ENCODE peak calls at places on chromosomes 16 and 17, in nine cellular contexts. M, K, C, A, I, Z, E, G and Y are unnamed samples.

GRCh38 chr17:4584835-4585187 is 482 bp downstream of the SMTNL2 start:
- DNase-seq in M (peak), K (no peak), C (no peak), A (no peak), I (no peak), Z (no peak), E (no peak), G (no peak), Y (no peak)

GRCh38 chr16:85690469-85691064 is 1.8 kb upstream of the GINS2 start:
- DNase-seq in M (no peak), K (no peak), C (no peak), A (no peak), I (no peak), Z (no peak), E (no peak), G (no peak), Y (no peak)

GRCh38 chr17:76588182-76588581 is 2.5 kb upstream of the ST6GALNAC2 start:
- DNase-seq in M (no peak), K (no peak), C (no peak), A (no peak), I (no peak), Z (no peak), E (no peak), G (no peak), Y (no peak)

GRCh38 chr17:50056217-50056960 is 479 bp downstream of the ITGA3 start:
- DNase-seq in M (peak), K (peak), C (peak), A (no peak), I (peak), Z (peak), E (peak), G (peak), Y (peak)

GRCh38 chr17:29049541-29050150 is 6.7 kb downstream of the PIPOX start:
- DNase-seq in M (no peak), K (no peak), C (no peak), A (no peak), I (no peak), Z (no peak), E (no peak), G (no peak), Y (no peak)

GRCh38 chr17:44083250-44083849 is 12.8 kb downstream of the G6PC3 start:
- DNase-seq in M (peak), K (no peak), C (no peak), A (no peak), I (no peak), Z (no peak), E (no peak), G (peak), Y (no peak)

GRCh38 chr17:4341616-4341977 is 24.9 kb downstream of the UBE2G1 start:
- DNase-seq in M (no peak), K (no peak), C (no peak), A (no peak), I (no peak), Z (no peak), E (no peak), G (no peak), Y (no peak)

GRCh38 chr17:50029185-50029584 is 26.7 kb upstream of the ITGA3 start:
- DNase-seq in M (no peak), K (no peak), C (no peak), A (no peak), I (no peak), Z (no peak), E (no peak), G (no peak), Y (no peak)

GRCh38 chr16:10754941-10755340 is 11.3 kb downstream of the NUBP1 start:
- DNase-seq in M (no peak), K (peak), C (no peak), A (no peak), I (no peak), Z (no peak), E (no peak), G (peak), Y (no peak)

GRCh38 chr16:57069053-57069452 is 23.3 kb upstream of the CPNE2 start:
- DNase-seq in M (no peak), K (no peak), C (no peak), A (no peak), I (no peak), Z (no peak), E (no peak), G (no peak), Y (no peak)

GRCh38 chr17:34220776-34221390 is 34.2 kb upstream of the CCL2 start:
- DNase-seq in M (no peak), K (peak), C (no peak), A (no peak), I (no peak), Z (no peak), E (no peak), G (no peak), Y (no peak)

GRCh38 chr17:43601280-43602050 is 55.3 kb upstream of the ETV4 start:
- DNase-seq in M (no peak), K (peak), C (no peak), A (no peak), I (no peak), Z (no peak), E (no peak), G (no peak), Y (no peak)

GRCh38 chr17:13601317-13601775 is 383 bp downstream of the HS3ST3A1 start:
- DNase-seq in M (peak), K (no peak), C (no peak), A (no peak), I (no peak), Z (no peak), E (no peak), G (no peak), Y (no peak)

GRCh38 chr17:48989100-48989499 is 8.1 kb upstream of the IGF2BP1 start:
- DNase-seq in M (no peak), K (no peak), C (no peak), A (no peak), I (no peak), Z (no peak), E (no peak), G (no peak), Y (no peak)

GRCh38 chr17:2709173-2709661 is 2.3 kb downstream of the CLUH start:
- DNase-seq in M (no peak), K (no peak), C (no peak), A (no peak), I (no peak), Z (no peak), E (no peak), G (no peak), Y (no peak)

GRCh38 chr17:83177611-83178532 is 98.5 kb downstream of the METRNL start:
- DNase-seq in M (no peak), K (no peak), C (peak), A (no peak), I (no peak), Z (no peak), E (no peak), G (no peak), Y (no peak)

GRCh38 chr17:28533091-28533670 is 19.2 kb downstream of the UNC119 start:
- DNase-seq in M (peak), K (no peak), C (no peak), A (no peak), I (no peak), Z (no peak), E (no peak), G (no peak), Y (no peak)

GRCh38 chr16:7436306-7436705 is 103.7 kb downstream of the RBFOX1 start:
- DNase-seq in M (no peak), K (no peak), C (no peak), A (no peak), I (no peak), Z (no peak), E (no peak), G (no peak), Y (no peak)

GRCh38 chr16:66503030-66503429 is 46.9 kb downstream of the TK2 start:
- DNase-seq in M (peak), K (no peak), C (no peak), A (no peak), I (no peak), Z (no peak), E (peak), G (no peak), Y (no peak)

GRCh38 chr16:4691666-4692412 is 1.5 kb upstream of the NUDT16L1 start:
- DNase-seq in M (peak), K (no peak), C (no peak), A (no peak), I (no peak), Z (no peak), E (no peak), G (no peak), Y (no peak)

GRCh38 chr16:60271382-60272180 is 1537.5 kb upstream of the GOT2 start:
- DNase-seq in M (peak), K (no peak), C (no peak), A (no peak), I (no peak), Z (no peak), E (no peak), G (no peak), Y (no peak)

GRCh38 chr16:228151-228855 is 946 bp downstream of the LUC7L start:
- DNase-seq in M (no peak), K (no peak), C (no peak), A (no peak), I (no peak), Z (no peak), E (no peak), G (peak), Y (no peak)

GRCh38 chr17:28963212-28963611 is 11.9 kb upstream of the PHF12 start:
- DNase-seq in M (peak), K (no peak), C (no peak), A (no peak), I (no peak), Z (no peak), E (no peak), G (no peak), Y (no peak)

GRCh38 chr17:4897198-4897657 is 2.1 kb upstream of the C17orf107 start:
- DNase-seq in M (peak), K (no peak), C (no peak), A (no peak), I (no peak), Z (no peak), E (no peak), G (no peak), Y (no peak)

GRCh38 chr17:43034623-43035293 is 9.7 kb downstream of the RND2 start:
- DNase-seq in M (peak), K (no peak), C (no peak), A (no peak), I (no peak), Z (no peak), E (no peak), G (no peak), Y (no peak)